ENCODE peak calls at places on chromosomes 5 and 9, in ten cellular contexts. E, D, N, K, F, I, H, G, C and P are unnamed samples.

GRCh38 chr5:96342581-96342980 is 90.5 kb downstream of the PCSK1 start:
- DNase-seq in F (no peak), D (peak; percentile 69), N (no peak), G (peak; percentile 68), K (no peak), C (no peak), H (no peak), I (no peak), E (no peak), P (no peak)

GRCh38 chr5:139461698-139462097 is 845 bp downstream of the ECSCR start:
- DNase-seq in D (peak; percentile 58), E (no peak), I (no peak), N (no peak), K (no peak), F (no peak), C (peak; percentile 13), H (no peak), G (no peak), P (no peak)

GRCh38 chr5:141637266-141637692 is 482 bp downstream of the RELL2 start:
- DNase-seq in G (no peak), H (peak; percentile 46), N (peak; percentile 37), F (no peak), D (peak; percentile 6), E (peak; percentile 48), I (no peak), C (peak; percentile 88), K (peak; percentile 34), P (no peak)

GRCh38 chr5:127450046-127450445 is 67.4 kb upstream of the PRRC1 start:
- DNase-seq in D (no peak), H (no peak), E (no peak), K (no peak), F (no peak), I (no peak), G (no peak), N (no peak), C (no peak), P (no peak)

GRCh38 chr9:105531530-105531929 is 26.4 kb upstream of the FKTN start:
- DNase-seq in G (no peak), N (no peak), C (no peak), K (no peak), D (no peak), E (no peak), H (no peak), I (no peak), F (no peak), P (no peak)

GRCh38 chr5:149651686-149652085 is 70.4 kb downstream of the ARHGEF37 start:
- DNase-seq in K (no peak), D (no peak), C (no peak), I (no peak), N (no peak), E (no peak), F (no peak), G (no peak), H (no peak), P (no peak)

GRCh38 chr9:133427658-133428348 is 5.6 kb downstream of the ADAMTS13 start:
- DNase-seq in E (no peak), F (no peak), H (no peak), D (no peak), I (no peak), G (no peak), N (no peak), K (no peak), C (no peak), P (no peak)

GRCh38 chr5:83914199-83914598 is 193.5 kb upstream of the HAPLN1 start:
- DNase-seq in D (peak; percentile 67), K (no peak), E (no peak), H (no peak), I (no peak), C (no peak), F (no peak), N (no peak), G (no peak), P (no peak)

DNA sequence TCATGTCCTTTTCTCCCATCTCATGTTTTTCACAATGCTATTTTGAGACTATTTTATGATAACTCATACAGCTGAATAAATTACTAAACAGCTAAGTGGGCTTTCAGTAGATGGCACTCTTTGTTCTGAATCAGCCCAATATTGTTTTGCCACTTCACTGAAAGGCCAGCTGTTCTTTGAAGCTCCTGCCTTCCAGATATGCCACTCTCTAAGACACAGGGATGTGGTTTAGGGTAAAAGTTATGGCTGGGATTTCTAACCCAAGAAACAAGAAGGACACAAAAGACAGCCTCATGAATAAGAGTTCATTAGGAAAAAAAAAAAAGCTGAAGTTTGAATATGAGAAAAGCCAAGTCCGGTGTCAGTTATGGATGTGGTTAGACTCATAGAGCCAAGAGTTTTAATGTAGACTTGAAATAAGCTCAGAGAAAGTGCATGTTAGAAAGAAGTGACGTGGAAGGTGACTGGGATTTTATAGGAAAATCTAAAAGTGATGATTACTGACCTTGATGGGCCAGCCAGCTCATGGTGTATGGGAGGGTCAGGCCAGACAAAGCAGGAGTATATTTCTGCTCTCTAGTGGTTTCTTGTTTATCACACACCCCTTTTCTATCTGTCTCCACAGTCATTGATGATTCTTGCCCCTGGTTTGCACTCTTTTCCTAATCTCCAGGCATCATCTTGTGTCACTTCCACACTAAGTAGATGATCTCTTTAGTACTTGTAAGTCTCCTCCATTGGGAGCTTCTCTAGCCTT is 488.5 kb downstream of the NR2F1-AS1 start:
- DNase-seq in F (no peak), D (peak; percentile 75), C (no peak), I (peak; percentile 14), G (peak; percentile 3), E (no peak), N (no peak), H (no peak), K (no peak), P (no peak)
- TF ChIP-seq CTCF in F (no peak), D (peak; percentile 52), C (no peak), I (no peak), G (peak; percentile 61), E (no peak), N (no peak), H (no peak), K (no peak), P (no peak)

GRCh38 chr5:61262080-61262479 is 70.0 kb upstream of the ZSWIM6 start:
- DNase-seq in D (no peak), E (no peak), H (no peak), C (no peak), G (no peak), K (no peak), F (no peak), I (no peak), N (no peak), P (no peak)
- TF ChIP-seq CTCF in D (no peak), E (no peak), H (no peak), C (no peak), G (no peak), K (no peak), F (no peak), I (no peak), N (no peak), P (no peak)

GRCh38 chr5:43063731-43064171 is 23.6 kb upstream of the ANXA2R start:
- DNase-seq in N (no peak), H (peak; percentile 67), K (no peak), D (peak; percentile 66), E (no peak), C (peak; percentile 70), I (no peak), G (no peak), F (no peak), P (peak; percentile 54)

GRCh38 chr5:43066799-43067741 is 27.0 kb upstream of the ANXA2R start:
- DNase-seq in G (no peak), I (no peak), D (peak; percentile 92), H (peak; percentile 86), K (peak; percentile 82), N (peak; percentile 87), E (peak; percentile 89), C (peak; percentile 84), F (peak; percentile 60), P (peak; percentile 88)

GRCh38 chr5:43065384-43066230 is 25.5 kb upstream of the ANXA2R start:
- DNase-seq in K (peak; percentile 59), D (peak; percentile 81), F (no peak), N (peak; percentile 52), H (peak; percentile 45), I (no peak), E (peak; percentile 54), G (peak; percentile 33), C (peak; percentile 88), P (peak; percentile 61)

GRCh38 chr5:43068037-43068436 is 27.9 kb upstream of the ANXA2R start:
- DNase-seq in H (no peak), G (no peak), K (no peak), E (no peak), C (no peak), I (no peak), D (no peak), N (no peak), F (no peak), P (no peak)

DNA sequence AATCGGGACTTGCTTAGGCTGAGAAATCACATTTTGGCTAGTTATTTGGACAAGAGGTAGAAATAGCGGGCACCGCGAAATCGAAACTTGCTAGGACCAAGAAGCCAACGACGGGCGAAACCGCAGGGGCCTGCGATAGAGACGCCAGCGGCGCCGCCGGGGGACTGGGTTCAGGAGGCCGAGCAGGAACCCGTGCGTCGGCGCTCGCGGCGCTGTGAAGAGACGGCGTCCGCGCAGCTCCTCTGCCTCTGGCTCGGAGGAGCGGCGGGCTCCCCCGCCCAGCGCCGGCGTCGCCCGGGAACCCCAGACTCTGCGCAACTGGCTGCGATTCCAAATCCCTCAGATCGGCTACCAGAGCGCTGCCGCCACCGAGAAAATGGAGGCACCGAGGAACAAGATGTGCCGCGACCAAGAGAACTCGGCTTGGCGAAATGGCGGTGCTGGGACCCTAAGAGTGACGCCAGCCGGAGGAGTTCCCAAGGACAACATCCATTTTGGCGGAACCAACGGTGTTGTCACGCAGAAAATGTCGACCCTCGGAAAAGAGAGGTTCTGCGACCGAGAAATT is 26.2 kb upstream of the ANXA2R start:
- DNase-seq in K (peak; percentile 68), I (no peak), C (peak; percentile 95), N (peak; percentile 82), H (peak; percentile 61), F (peak; percentile 42), G (no peak), E (peak; percentile 76), D (peak; percentile 79), P (peak; percentile 66)
- TF ChIP-seq CTCF in K (no peak), I (no peak), C (no peak), N (no peak), H (no peak), F (no peak), G (no peak), E (no peak), D (no peak), P (no peak)

GRCh38 chr5:119470105-119470763 is 17.9 kb downstream of the HSD17B4 start:
- DNase-seq in D (no peak), F (no peak), I (no peak), C (no peak), H (no peak), K (no peak), G (no peak), N (no peak), E (no peak), P (no peak)

GRCh38 chr5:119465640-119466039 is 13.3 kb downstream of the HSD17B4 start:
- DNase-seq in G (no peak), D (no peak), K (no peak), E (no peak), H (no peak), N (no peak), I (no peak), F (no peak), C (no peak), P (no peak)

GRCh38 chr5:119473241-119473640 is 20.9 kb downstream of the HSD17B4 start:
- DNase-seq in H (no peak), N (no peak), F (no peak), I (no peak), K (no peak), G (no peak), C (no peak), E (no peak), D (no peak), P (no peak)

GRCh38 chr5:119468286-119468685 is 16.0 kb downstream of the HSD17B4 start:
- DNase-seq in I (no peak), G (no peak), N (no peak), D (no peak), C (no peak), E (no peak), K (no peak), H (no peak), F (no peak), P (no peak)

DNA sequence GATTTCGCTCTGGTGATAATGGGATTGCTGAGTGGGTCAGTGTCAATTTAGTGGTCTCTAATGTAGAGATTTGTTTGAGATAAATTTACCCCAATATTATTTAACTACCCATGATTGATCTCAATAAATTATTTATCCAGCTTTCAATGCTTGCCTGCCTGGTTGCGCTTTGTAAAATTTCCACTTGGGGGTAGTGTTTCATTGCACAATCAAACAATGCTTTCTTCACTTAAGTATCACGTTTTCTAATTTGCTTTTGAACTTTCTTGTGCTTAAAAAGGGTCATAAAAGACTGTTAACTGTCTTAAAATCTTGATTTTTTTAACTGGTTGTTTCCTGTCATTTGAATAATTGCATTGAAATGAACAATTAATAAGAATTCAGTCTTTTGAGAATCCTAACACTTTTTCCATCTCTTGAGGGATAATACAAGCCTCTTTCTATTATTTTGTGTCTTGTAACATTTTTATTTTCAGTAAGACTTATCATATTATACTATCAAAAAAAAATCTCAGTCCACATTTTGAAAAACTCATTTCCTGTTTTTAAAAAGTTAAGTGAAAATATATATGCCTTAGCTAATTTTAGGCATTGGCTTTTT is 18.7 kb downstream of the HSD17B4 start:
- DNase-seq in E (peak; percentile 4), D (peak; percentile 66), C (no peak), F (no peak), K (peak; percentile 39), G (no peak), I (peak; percentile 11), N (no peak), H (peak; percentile 41), P (no peak)
- TF ChIP-seq CTCF in E (peak; percentile 62), D (peak; percentile 78), C (peak; percentile 44), F (peak; percentile 63), K (peak; percentile 47), G (peak; percentile 73), I (peak; percentile 53), N (peak; percentile 37), H (peak; percentile 77), P (peak; percentile 70)